ENCODE peak calls at places on chromosomes 1 and 21, in four cellular contexts. One of them, this sample, is unnamed.

GRCh38 chr1:159079518-159079917 is 3.0 kb upstream of the AIM2 start:
- DNase-seq in K562: peak
- DNase-seq in HCT116: no peak
- DNase-seq in HepG2: no peak
- DNase-seq in this sample: no peak

GRCh38 chr21:46142581-46143473 is 12.6 kb downstream of the FTCD start:
- DNase-seq in K562: no peak
- DNase-seq in HCT116: no peak
- DNase-seq in HepG2: no peak
- DNase-seq in this sample: no peak

GRCh38 chr1:231866392-231867331 is 240.1 kb downstream of the DISC1 start:
- DNase-seq in K562: peak
- DNase-seq in HCT116: peak
- DNase-seq in HepG2: peak
- DNase-seq in this sample: peak

GRCh38 chr1:119885903-119886783 is 10.2 kb downstream of the ADAM30 start:
- DNase-seq in K562: peak
- DNase-seq in HCT116: peak
- DNase-seq in HepG2: peak
- DNase-seq in this sample: peak

GRCh38 chr1:41109316-41110263 is 88.1 kb upstream of the SLFNL1 start:
- DNase-seq in K562: peak
- DNase-seq in HCT116: peak
- DNase-seq in HepG2: peak
- DNase-seq in this sample: peak

GRCh38 chr21:33608559-33608958 is 20.1 kb upstream of the DONSON start:
- DNase-seq in K562: no peak
- DNase-seq in HCT116: no peak
- DNase-seq in HepG2: no peak
- DNase-seq in this sample: no peak

GRCh38 chr1:163399976-163400375 is 78.2 kb downstream of the NUF2 start:
- DNase-seq in K562: no peak
- DNase-seq in HCT116: no peak
- DNase-seq in HepG2: no peak
- DNase-seq in this sample: no peak

GRCh38 chr1:184287001-184287400 is 99.8 kb upstream of the C1orf21 start:
- DNase-seq in K562: peak
- DNase-seq in HCT116: no peak
- DNase-seq in HepG2: no peak
- DNase-seq in this sample: no peak

GRCh38 chr1:2236695-2237677 is 8.9 kb downstream of the SKI start:
- DNase-seq in K562: no peak
- DNase-seq in HCT116: no peak
- DNase-seq in HepG2: no peak
- DNase-seq in this sample: no peak

GRCh38 chr1:3536395-3536794 is 74.9 kb downstream of the MEGF6 start:
- DNase-seq in K562: no peak
- DNase-seq in HCT116: no peak
- DNase-seq in HepG2: no peak
- DNase-seq in this sample: no peak

GRCh38 chr21:32102426-32102825 is 176.4 kb downstream of the MIS18A start:
- DNase-seq in K562: no peak
- DNase-seq in HCT116: no peak
- DNase-seq in HepG2: no peak
- DNase-seq in this sample: no peak

GRCh38 chr1:152189657-152190442 is 30.8 kb upstream of the RPTN start:
- DNase-seq in K562: peak
- DNase-seq in HCT116: peak
- DNase-seq in HepG2: peak
- DNase-seq in this sample: peak

GRCh38 chr1:184716158-184716557 is 38.5 kb downstream of the EDEM3 start:
- DNase-seq in K562: no peak
- DNase-seq in HCT116: no peak
- DNase-seq in HepG2: no peak
- DNase-seq in this sample: no peak

GRCh38 chr1:63968663-63969460 is 195.0 kb downstream of the ROR1 start:
- DNase-seq in K562: no peak
- DNase-seq in HCT116: no peak
- DNase-seq in HepG2: no peak
- DNase-seq in this sample: no peak

GRCh38 chr1:183100575-183100974 is 77.4 kb downstream of the LAMC1 start:
- DNase-seq in K562: no peak
- DNase-seq in HCT116: no peak
- DNase-seq in HepG2: no peak
- DNase-seq in this sample: no peak

GRCh38 chr1:2935766-2936390 is 85.4 kb upstream of the ACTRT2 start:
- DNase-seq in K562: no peak
- DNase-seq in HCT116: no peak
- DNase-seq in HepG2: no peak
- DNase-seq in this sample: no peak

GRCh38 chr1:75723989-75724471 is 479 bp upstream of the ACADM start:
- DNase-seq in K562: peak
- DNase-seq in HCT116: peak
- DNase-seq in HepG2: peak
- DNase-seq in this sample: peak

GRCh38 chr1:54274448-54274847 is 74.5 kb downstream of the MRPL37 start:
- DNase-seq in K562: no peak
- DNase-seq in HCT116: no peak
- DNase-seq in HepG2: no peak
- DNase-seq in this sample: no peak

GRCh38 chr1:90402893-90403849 is 313.9 kb downstream of the BARHL2 start:
- DNase-seq in K562: peak
- DNase-seq in HCT116: peak
- DNase-seq in HepG2: peak
- DNase-seq in this sample: peak

GRCh38 chr1:2135866-2136265 is 58.7 kb downstream of the FAAP20 start:
- DNase-seq in K562: no peak
- DNase-seq in HCT116: no peak
- DNase-seq in HepG2: no peak
- DNase-seq in this sample: no peak

GRCh38 chr1:40258445-40258769 is 371 bp downstream of the ZMPSTE24 start:
- DNase-seq in K562: no peak
- DNase-seq in HCT116: no peak
- DNase-seq in HepG2: peak
- DNase-seq in this sample: no peak

GRCh38 chr21:42265229-42265812 is 46.4 kb downstream of the ABCG1 start:
- DNase-seq in K562: no peak
- DNase-seq in HCT116: no peak
- DNase-seq in HepG2: no peak
- DNase-seq in this sample: no peak

GRCh38 chr1:101282314-101283087 is 45.7 kb downstream of the S1PR1 start:
- DNase-seq in K562: no peak
- DNase-seq in HCT116: no peak
- DNase-seq in HepG2: no peak
- DNase-seq in this sample: no peak

GRCh38 chr1:182484067-182484466 is 34.1 kb downstream of the RGSL1 start:
- DNase-seq in K562: no peak
- DNase-seq in HCT116: no peak
- DNase-seq in HepG2: no peak
- DNase-seq in this sample: no peak

GRCh38 chr1:216047821-216048220 is 375.4 kb downstream of the USH2A start:
- DNase-seq in K562: no peak
- DNase-seq in HCT116: no peak
- DNase-seq in HepG2: no peak
- DNase-seq in this sample: no peak

GRCh38 chr1:48688102-48688760 is 88.5 kb downstream of the BEND5 start:
- DNase-seq in K562: peak
- DNase-seq in HCT116: peak
- DNase-seq in HepG2: no peak
- DNase-seq in this sample: no peak

GRCh38 chr1:76330993-76331603 is 256.6 kb downstream of the ST6GALNAC3 start:
- DNase-seq in K562: peak
- DNase-seq in HCT116: peak
- DNase-seq in HepG2: peak
- DNase-seq in this sample: peak

GRCh38 chr1:87329756-87330200 is 1.1 kb downstream of the LMO4 start:
- DNase-seq in K562: no peak
- DNase-seq in HCT116: no peak
- DNase-seq in HepG2: no peak
- DNase-seq in this sample: no peak

DNA sequence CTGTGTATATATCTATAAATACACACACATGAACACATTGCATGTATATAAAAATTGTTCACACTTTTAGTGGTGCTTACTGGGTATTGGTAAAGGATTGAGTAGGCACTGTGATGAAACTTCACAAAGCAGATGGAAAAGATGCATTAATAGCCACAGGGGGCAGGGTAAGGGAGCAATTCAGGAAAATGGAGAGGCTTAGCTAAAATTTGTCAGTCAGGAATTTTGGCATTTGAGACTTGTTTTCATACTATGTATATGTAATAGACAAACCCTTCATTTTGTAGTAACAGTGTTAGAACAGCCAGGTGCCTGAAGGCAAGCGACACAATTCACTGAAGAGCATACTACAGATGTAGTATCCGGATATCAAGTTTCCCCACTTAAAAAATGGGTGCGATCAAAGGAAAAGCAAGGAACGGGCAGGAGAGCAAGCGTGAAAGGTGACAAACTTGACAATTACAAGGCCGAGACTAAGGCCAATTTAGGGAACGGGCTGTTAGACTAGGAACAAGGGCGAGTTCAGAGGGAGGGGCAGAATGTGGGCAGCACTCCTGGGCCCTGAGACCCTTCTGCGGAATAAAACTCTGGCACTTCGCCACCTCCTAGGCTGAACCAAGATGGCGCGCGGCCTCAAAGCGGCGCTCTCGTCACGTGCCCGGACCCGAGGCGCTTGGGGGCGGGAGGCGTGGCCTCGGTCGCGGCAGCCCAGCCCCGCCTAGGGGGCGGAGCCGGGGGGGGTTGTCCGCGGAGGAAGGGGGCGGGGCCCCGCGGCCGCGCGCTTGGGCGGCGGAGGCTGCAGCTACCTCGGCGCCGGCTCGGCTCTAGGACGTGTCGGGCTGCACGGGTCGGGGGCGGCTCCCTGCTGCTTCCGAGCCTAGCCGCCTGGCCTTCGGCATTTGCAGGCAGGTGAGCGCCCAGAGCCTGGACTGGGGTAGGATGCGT is at the start of gene PPFIA4:
- DNase-seq in K562: peak
- DNase-seq in HCT116: peak
- DNase-seq in HepG2: no peak
- DNase-seq in this sample: peak
- TF ChIP-seq CTCF in K562: peak
- TF ChIP-seq CTCF in HCT116: no peak
- TF ChIP-seq CTCF in HepG2: peak
- TF ChIP-seq CTCF in this sample: peak

DNA sequence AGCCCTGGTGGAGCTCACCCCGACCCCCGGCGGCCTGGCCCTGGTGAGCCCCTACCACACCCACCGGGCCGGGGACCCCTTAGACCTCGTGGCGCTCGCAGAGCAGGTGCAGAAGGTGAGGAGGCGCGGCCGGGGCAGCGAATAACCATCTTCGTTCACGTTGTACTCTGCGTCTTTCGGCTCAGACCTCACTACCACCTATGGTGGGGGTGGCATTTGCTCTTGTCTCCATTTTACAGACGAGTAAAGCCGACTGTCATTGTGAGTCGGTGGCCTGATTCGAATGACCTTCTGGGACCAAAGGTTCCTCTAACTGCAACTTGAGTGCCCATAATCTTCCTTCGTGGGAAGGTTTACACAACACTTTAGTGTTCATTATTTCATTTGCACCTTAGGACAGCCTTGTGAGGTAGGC is 468 bp downstream of the C1orf50 start:
- DNase-seq in K562: peak
- DNase-seq in HCT116: no peak
- DNase-seq in HepG2: peak
- DNase-seq in this sample: no peak
- TF ChIP-seq REST in K562: peak
- TF ChIP-seq REST in HCT116: no peak
- TF ChIP-seq REST in HepG2: no peak
- TF ChIP-seq REST in this sample: no peak

GRCh38 chr1:22877112-22877915 is 95.4 kb downstream of the LACTBL1 start:
- DNase-seq in K562: no peak
- DNase-seq in HCT116: no peak
- DNase-seq in HepG2: no peak
- DNase-seq in this sample: no peak
- TF ChIP-seq TCF7L2 in K562: no peak
- TF ChIP-seq TCF7L2 in HCT116: no peak
- TF ChIP-seq TCF7L2 in HepG2: no peak
- TF ChIP-seq TCF7L2 in this sample: no peak

GRCh38 chr1:204640578-204640977 is 45.0 kb downstream of the LRRN2 start:
- DNase-seq in K562: peak
- DNase-seq in HCT116: no peak
- DNase-seq in HepG2: no peak
- DNase-seq in this sample: no peak
- TF ChIP-seq CTCF in K562: no peak
- TF ChIP-seq CTCF in HCT116: no peak
- TF ChIP-seq CTCF in HepG2: peak
- TF ChIP-seq CTCF in this sample: no peak

DNA sequence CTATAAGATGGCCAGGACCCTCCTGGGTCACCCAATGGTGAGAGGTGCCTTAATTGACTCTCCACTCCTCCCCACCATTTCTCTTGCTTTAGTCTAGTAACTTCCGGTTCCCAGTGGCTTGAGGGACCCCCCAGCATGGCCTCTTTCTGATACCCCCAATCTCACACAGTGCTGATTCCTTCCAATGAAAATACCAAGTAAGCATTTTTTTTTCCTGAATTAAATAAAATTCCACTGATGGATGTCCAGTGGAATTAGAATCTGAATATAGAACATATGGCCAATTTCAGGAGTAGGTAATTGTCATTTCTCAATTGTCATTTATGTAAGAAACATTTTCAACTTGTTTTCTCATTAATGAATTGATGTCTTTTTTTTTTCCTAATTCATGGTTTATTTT is 9.5 kb downstream of the NOS1AP start:
- DNase-seq in K562: no peak
- DNase-seq in HCT116: no peak
- DNase-seq in HepG2: no peak
- DNase-seq in this sample: no peak
- TF ChIP-seq REST in K562: no peak
- TF ChIP-seq REST in HCT116: no peak
- TF ChIP-seq REST in HepG2: no peak
- TF ChIP-seq REST in this sample: no peak

DNA sequence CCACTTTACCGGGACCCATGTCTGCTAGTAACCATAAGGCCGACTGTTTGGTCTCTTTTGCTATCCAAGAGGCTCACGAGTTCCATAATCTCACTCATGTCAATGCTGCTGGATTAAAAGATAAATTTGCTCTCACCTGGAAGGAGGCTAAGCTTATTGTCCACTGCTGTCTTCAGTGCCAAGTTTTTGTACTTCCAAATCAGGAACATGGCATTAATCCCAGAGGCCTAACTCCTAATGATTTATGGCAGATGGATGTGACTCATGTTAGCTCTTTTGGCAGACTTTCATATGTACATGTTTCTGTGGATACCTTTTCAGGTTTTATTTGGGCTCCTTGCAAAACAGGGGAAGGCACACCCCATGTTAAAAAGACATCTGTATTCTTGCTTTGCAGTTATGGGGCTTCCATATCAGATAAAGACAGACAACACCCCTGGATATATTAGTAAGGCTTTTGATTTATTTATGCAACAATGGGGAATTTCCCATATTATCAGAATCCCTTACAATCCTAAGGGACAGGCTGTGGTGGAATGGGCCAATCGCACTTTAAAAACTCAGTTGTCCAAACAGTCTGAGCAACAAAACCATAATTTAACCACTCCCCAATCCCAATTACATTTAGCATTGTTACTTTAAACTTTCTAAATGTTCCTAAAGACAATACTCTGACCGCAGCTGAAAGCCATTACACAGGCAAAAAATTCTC is 162.7 kb downstream of the IER5 start:
- DNase-seq in K562: no peak
- DNase-seq in HCT116: peak
- DNase-seq in HepG2: no peak
- DNase-seq in this sample: no peak
- TF ChIP-seq TCF7L2 in K562: no peak
- TF ChIP-seq TCF7L2 in HCT116: no peak
- TF ChIP-seq TCF7L2 in HepG2: no peak
- TF ChIP-seq TCF7L2 in this sample: no peak

This sample was measured in Panc1.